ENCODE peak calls at places on chromosomes 13 and 19, in seven cellular contexts. X is tibial nerve, C is heart left ventricle, U is stomach, L is Peyer's patch, N is uterus, F is IMR-90. Q is an unnamed sample.

GRCh38 chr13:26899153-26899552 is 138.6 kb upstream of the GPR12 start:
- DNase-seq in N (no peak), U (no peak), F (no peak), L (no peak), C (no peak), X (no peak), Q (no peak)

GRCh38 chr13:102774596-102775375 is 1.2 kb upstream of the TEX30 start:
- DNase-seq in X (no peak), C (no peak), U (no peak), L (no peak), F (no peak), N (no peak), Q (no peak)

GRCh38 chr13:49606747-49607648 is 21.3 kb upstream of the ARL11 start:
- DNase-seq in U (peak; percentile 92), F (peak; percentile 88), C (peak; percentile 90), L (peak; percentile 82), X (peak; percentile 84), N (peak; percentile 89), Q (peak; percentile 79)

GRCh38 chr19:51289635-51290034 is 21.8 kb upstream of the IGLON5 start:
- DNase-seq in F (no peak), L (no peak), U (no peak), N (no peak), X (no peak), C (no peak), Q (no peak)

GRCh38 chr19:50341091-50341564 is 12.0 kb upstream of the KCNC3 start:
- DNase-seq in L (peak; percentile 47), C (no peak), F (no peak), X (no peak), U (no peak), N (no peak), Q (no peak)

GRCh38 chr13:61107989-61108388 is 307.7 kb downstream of the PCDH20 start:
- DNase-seq in N (no peak), L (no peak), F (no peak), U (no peak), X (no peak), C (no peak), Q (no peak)

GRCh38 chr13:100275746-100276145 is 186.9 kb downstream of the PCCA start:
- DNase-seq in F (no peak), L (no peak), N (no peak), U (no peak), C (no peak), X (no peak), Q (no peak)

GRCh38 chr19:13212759-13213330 is 62.6 kb downstream of the IER2 start:
- DNase-seq in N (peak; percentile 54), C (peak; percentile 80), L (peak; percentile 75), U (peak; percentile 75), X (peak; percentile 38), F (peak; percentile 43), Q (no peak)

GRCh38 chr13:23871616-23872220 is 17.5 kb downstream of the MIPEP start:
- DNase-seq in U (no peak), X (no peak), L (no peak), C (no peak), F (peak; percentile 59), N (no peak), Q (no peak)

GRCh38 chr19:51751655-51752054 is at the start of gene FPR1:
- DNase-seq in U (no peak), L (no peak), C (no peak), F (no peak), X (peak; percentile 29), N (no peak), Q (no peak)

GRCh38 chr13:95335667-95336066 is 34.4 kb upstream of the ABCC4 start:
- DNase-seq in F (no peak), N (no peak), C (no peak), L (no peak), X (no peak), U (no peak), Q (no peak)

GRCh38 chr19:14072535-14073231 is at the start of gene MISP3:
- DNase-seq in U (peak; percentile 90), N (no peak), C (peak; percentile 74), F (no peak), X (no peak), L (no peak), Q (peak; percentile 75)

GRCh38 chr19:42068361-42068755 is 1.6 kb downstream of the GRIK5 start:
- DNase-seq in C (no peak), L (no peak), X (no peak), U (no peak), N (no peak), F (no peak), Q (no peak)

GRCh38 chr19:42068756-42069571 is 1.0 kb downstream of the GRIK5 start:
- DNase-seq in X (no peak), F (no peak), C (peak; percentile 57), L (no peak), U (no peak), N (no peak), Q (no peak)

GRCh38 chr19:42065511-42065910 is 4.5 kb downstream of the GRIK5 start:
- DNase-seq in N (no peak), L (no peak), C (peak; percentile 40), X (no peak), U (no peak), F (no peak), Q (no peak)

GRCh38 chr19:42066075-42066754 is 3.8 kb downstream of the GRIK5 start:
- DNase-seq in U (no peak), C (no peak), F (peak; percentile 19), N (no peak), X (no peak), L (no peak), Q (no peak)

GRCh38 chr19:42067315-42067888 is 2.6 kb downstream of the GRIK5 start:
- DNase-seq in U (no peak), N (no peak), C (peak; percentile 23), X (no peak), L (no peak), F (no peak), Q (no peak)
- H3K27me3 ChIP-seq in U (peaks cover 52% of the 10 kb centered on the region), N (no peaks in the 10 kb centered on the region), C (no peaks in the 10 kb centered on the region), X (peaks cover 49% of the 10 kb centered on the region), L (no peaks in the 10 kb centered on the region), F (peaks cover 67% of the 10 kb centered on the region), Q (peaks cover 21% of the 10 kb centered on the region)

DNA sequence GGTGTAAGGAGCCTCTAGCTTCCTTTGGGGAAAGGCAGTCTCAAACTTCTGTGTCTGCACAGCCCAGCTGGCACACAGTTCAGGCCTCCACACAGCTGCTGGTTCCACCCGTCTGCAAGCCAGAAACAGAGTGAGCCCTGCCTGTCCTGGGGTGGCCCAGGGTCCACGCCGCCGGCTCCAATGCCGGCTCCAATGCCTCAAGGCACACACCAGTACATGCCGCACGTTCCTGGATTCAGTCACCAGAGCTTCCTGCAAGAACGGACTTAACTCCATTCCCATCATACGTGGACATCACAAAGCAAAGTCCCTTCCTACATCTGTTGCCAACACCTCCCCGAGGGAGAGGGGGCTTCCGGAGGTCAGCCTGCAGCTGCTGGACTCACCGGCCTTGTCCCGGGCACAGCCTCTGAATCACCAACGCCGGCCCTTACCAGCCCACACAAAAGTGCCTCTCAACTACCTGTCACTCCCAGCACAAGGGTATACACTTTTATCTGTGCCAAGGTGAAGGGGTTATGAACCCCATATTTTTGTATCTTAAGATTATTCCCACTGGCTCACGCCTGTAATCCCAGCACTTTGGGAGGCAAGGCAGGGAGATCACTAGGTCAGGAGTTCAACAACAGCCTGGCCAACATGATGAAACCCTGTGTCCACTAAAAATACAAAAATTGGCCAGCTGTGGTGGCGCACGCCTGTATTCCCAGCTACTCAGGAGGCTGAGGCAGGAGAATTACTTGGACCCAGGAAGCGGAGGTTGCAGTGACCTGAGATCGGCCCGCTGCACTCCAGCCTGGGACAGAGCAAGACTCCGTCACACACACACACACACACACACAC is 8.4 kb downstream of the SH3GL1 start:
- DNase-seq in U (no peak), X (no peak), F (peak; percentile 91), N (peak; percentile 76), L (no peak), C (peak; percentile 77), Q (peak; percentile 44)
- TF ChIP-seq POLR2A in U (no peak), X (no peak), F (no peak), N (no peak), L (no peak), C (no peak), Q (no peak)

GRCh38 chr19:3838661-3839060 is 30.2 kb downstream of the ZFR2 start:
- DNase-seq in N (no peak), L (no peak), X (no peak), F (no peak), C (no peak), U (no peak), Q (no peak)

GRCh38 chr19:3837922-3838321 is 30.9 kb downstream of the ZFR2 start:
- DNase-seq in N (no peak), X (no peak), C (no peak), U (no peak), L (no peak), F (no peak), Q (no peak)

GRCh38 chr19:3835055-3835435 is 33.8 kb downstream of the ZFR2 start:
- DNase-seq in F (no peak), C (no peak), L (no peak), N (no peak), X (no peak), U (no peak), Q (no peak)

GRCh38 chr19:3836887-3837286 is 32.0 kb downstream of the ZFR2 start:
- DNase-seq in N (no peak), C (no peak), L (no peak), X (no peak), F (no peak), U (no peak), Q (no peak)

DNA sequence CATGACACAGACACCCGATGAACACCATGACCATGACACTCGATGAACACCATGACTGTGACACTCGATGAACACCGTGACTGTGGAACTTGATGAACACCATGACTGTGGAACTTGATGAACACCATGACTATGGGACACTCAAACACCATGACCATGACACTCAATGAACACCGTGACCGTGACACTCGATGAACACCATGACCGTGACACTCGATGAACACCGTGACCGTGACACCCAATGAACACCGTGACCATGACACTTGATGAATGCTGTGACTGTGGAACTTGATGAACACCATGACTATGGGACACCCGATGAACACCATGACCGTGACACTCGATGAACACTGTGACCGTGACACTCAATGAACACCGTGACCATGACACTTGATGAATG is 31.5 kb downstream of the ZFR2 start:
- DNase-seq in X (no peak), F (no peak), C (no peak), L (no peak), U (no peak), N (no peak), Q (no peak)
- H3K27me3 ChIP-seq in X (peaks cover 23% of the 10 kb centered on the region), F (peaks cover 23% of the 10 kb centered on the region), C (no peaks in the 10 kb centered on the region), L (no peaks in the 10 kb centered on the region), U (peaks cover 37% of the 10 kb centered on the region), N (no peaks in the 10 kb centered on the region), Q (peaks cover 13% of the 10 kb centered on the region)

GRCh38 chr19:58545286-58546068 is 1.6 kb downstream of the TRIM28 start:
- DNase-seq in C (no peak), F (no peak), U (no peak), L (no peak), X (no peak), N (no peak), Q (no peak)

GRCh38 chr19:58547323-58548312 is 3.8 kb downstream of the TRIM28 start:
- DNase-seq in L (no peak), X (no peak), U (no peak), N (no peak), F (no peak), C (no peak), Q (no peak)

GRCh38 chr19:58544591-58545285 is 874 bp downstream of the TRIM28 start:
- DNase-seq in F (peak; percentile 47), U (no peak), L (no peak), X (no peak), N (peak; percentile 36), C (no peak), Q (no peak)

GRCh38 chr19:58543826-58544590 is at the start of gene TRIM28:
- DNase-seq in C (peak; percentile 100), L (peak; percentile 99), U (peak; percentile 99), F (peak; percentile 99), X (peak; percentile 98), N (peak; percentile 98), Q (peak; percentile 95)

GRCh38 chr19:58546131-58546530 is 2.3 kb downstream of the TRIM28 start:
- DNase-seq in X (no peak), F (no peak), U (no peak), C (no peak), N (no peak), L (no peak), Q (no peak)
- TF ChIP-seq POLR2A in X (no peak), F (no peak), U (no peak), C (no peak), N (no peak), L (no peak), Q (no peak)